ENCODE peak calls at places on chromosomes 1 and 21, in eight cellular contexts. N, Z, P, J, G, I, L and U are unnamed samples. For H3K4me1 and H3K79me2, the result is how much of the 10 kb centered on the place peaks cover.

GRCh38 chr1:224497714-224498573 is 63.3 kb upstream of the WDR26 start:
- DNase-seq in N (peak), Z (peak), P (no peak), J (peak), G (peak), I (peak), L (peak), U (peak)

GRCh38 chr1:89821322-89822108 is 683 bp downstream of the LRRC8D start:
- DNase-seq in N (peak), Z (peak), P (peak), J (peak), G (peak), I (peak), L (peak), U (peak)

GRCh38 chr1:222457513-222457912 is 90.4 kb downstream of the HHIPL2 start:
- DNase-seq in N (no peak), Z (no peak), P (no peak), J (no peak), G (no peak), I (no peak), L (no peak), U (no peak)

GRCh38 chr1:170765712-170766330 is 101.9 kb downstream of the PRRX1 start:
- DNase-seq in N (peak), Z (peak), P (peak), J (peak), G (peak), I (no peak), L (peak), U (peak)

GRCh38 chr1:216914974-216915373 is 191.7 kb upstream of the ESRRG start:
- DNase-seq in N (no peak), Z (no peak), P (no peak), J (no peak), G (no peak), I (no peak), L (no peak), U (no peak)

GRCh38 chr1:40252601-40253000 is 4.9 kb downstream of the TMCO2 start:
- DNase-seq in N (no peak), Z (no peak), P (no peak), J (no peak), G (no peak), I (no peak), L (peak), U (peak)

GRCh38 chr21:27268290-27268689 is 301.4 kb upstream of the ADAMTS5 start:
- DNase-seq in N (no peak), Z (no peak), P (no peak), J (no peak), G (no peak), I (no peak), L (peak), U (no peak)

GRCh38 chr1:201147396-201148015 is 6.8 kb downstream of the TMEM9 start:
- DNase-seq in N (no peak), Z (no peak), P (no peak), J (no peak), G (no peak), I (no peak), L (no peak), U (no peak)

GRCh38 chr1:62391369-62391971 is 45.4 kb upstream of the USP1 start:
- DNase-seq in N (peak), Z (peak), P (peak), J (peak), G (peak), I (peak), L (no peak), U (no peak)

GRCh38 chr1:12124693-12125421 is 41.9 kb upstream of the TNFRSF1B start:
- DNase-seq in N (peak), Z (peak), P (peak), J (peak), G (peak), I (peak), L (peak), U (peak)

GRCh38 chr1:50333595-50333974 is 89.7 kb downstream of the DMRTA2 start:
- DNase-seq in N (peak), Z (peak), P (peak), J (peak), G (peak), I (peak), L (peak), U (peak)

GRCh38 chr1:227281371-227281770 is 36.9 kb downstream of the CDC42BPA start:
- DNase-seq in N (no peak), Z (no peak), P (no peak), J (no peak), G (no peak), I (no peak), L (no peak), U (peak)

GRCh38 chr1:100360790-100361232 is 8.5 kb downstream of the CDC14A start:
- DNase-seq in N (no peak), Z (peak), P (no peak), J (no peak), G (no peak), I (no peak), L (peak), U (no peak)

GRCh38 chr1:157045251-157046218 is at the start of gene ARHGEF11:
- DNase-seq in N (peak), Z (peak), P (no peak), J (peak), G (peak), I (no peak), L (peak), U (peak)
- H3K4me1 ChIP-seq in N (under half), Z (under half), P (under half), J (under half), G (under half), I (under half), L (under half), U (under half)

DNA sequence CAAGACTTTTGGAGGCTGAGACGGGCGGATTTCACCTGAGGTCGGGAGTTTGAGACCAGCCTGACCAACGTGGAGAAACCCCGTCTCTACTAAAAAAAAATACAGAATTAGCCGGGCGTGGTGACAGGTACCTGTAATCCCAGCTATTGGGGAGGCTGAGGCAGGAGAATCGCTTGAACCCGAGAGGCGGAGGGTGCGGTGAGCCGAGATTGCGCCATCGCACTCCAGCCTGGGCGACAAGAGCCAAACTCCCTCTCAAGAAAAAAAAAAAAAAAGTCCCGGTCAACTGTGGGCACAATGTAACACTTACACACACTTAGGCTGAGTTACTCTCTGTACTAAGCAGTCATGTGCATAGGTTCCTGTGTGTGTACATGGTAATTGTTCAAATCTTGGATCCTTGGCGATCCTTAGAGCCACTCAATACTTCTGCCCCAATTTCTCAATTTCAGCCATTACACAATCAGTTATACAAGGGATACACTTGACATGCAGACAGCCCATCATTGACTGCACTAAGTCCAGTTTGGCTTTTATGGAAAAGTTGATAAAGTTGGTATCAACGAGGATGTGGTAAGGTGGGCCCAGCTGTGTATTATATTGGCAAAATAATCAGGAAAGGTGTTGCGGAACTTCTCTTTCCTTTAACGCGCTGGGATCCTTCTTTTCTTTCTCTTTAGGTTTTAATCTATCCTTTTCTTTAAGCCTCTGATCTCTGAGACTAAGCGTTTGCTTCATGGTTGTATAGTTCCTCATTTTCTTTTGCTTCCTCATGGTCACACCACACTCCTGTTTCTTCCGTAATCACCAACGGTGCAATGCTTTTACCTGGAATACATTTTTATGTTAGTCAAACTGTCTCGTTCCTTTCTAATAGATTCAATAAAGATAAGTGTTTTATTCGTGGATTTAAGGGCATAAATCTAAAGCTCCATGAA is 11.8 kb downstream of the SDCCAG8 start:
- DNase-seq in N (no peak), Z (peak), P (peak), J (no peak), G (no peak), I (no peak), L (no peak), U (peak)
- H3K4me3 ChIP-seq in N (no peak), Z (no peak), P (peak), J (no peak), G (no peak), I (no peak), L (no peak), U (no peak)

GRCh38 chr1:208171615-208172388 is 72.4 kb downstream of the PLXNA2 start:
- DNase-seq in N (no peak), Z (no peak), P (no peak), J (no peak), G (no peak), I (no peak), L (no peak), U (no peak)
- H3K79me2 ChIP-seq in N (under half), Z (under half), P (under half), J (under half), G (under half), I (under half), L (under half), U (under half)

GRCh38 chr1:2554621-2555387 is 1.4 kb upstream of the TNFRSF14 start:
- DNase-seq in N (peak), Z (peak), P (peak), J (peak), G (no peak), I (peak), L (no peak), U (peak)

GRCh38 chr1:2555634-2556276 is 416 bp upstream of the TNFRSF14 start:
- DNase-seq in N (no peak), Z (no peak), P (no peak), J (no peak), G (peak), I (peak), L (no peak), U (peak)

GRCh38 chr1:2552189-2552588 is 4.0 kb upstream of the TNFRSF14 start:
- DNase-seq in N (no peak), Z (no peak), P (no peak), J (no peak), G (no peak), I (no peak), L (no peak), U (peak)

GRCh38 chr1:2556277-2557145 is at the start of gene TNFRSF14:
- DNase-seq in N (no peak), Z (peak), P (peak), J (peak), G (peak), I (peak), L (peak), U (peak)

GRCh38 chr1:2553871-2554620 is 2.1 kb upstream of the TNFRSF14 start:
- DNase-seq in N (no peak), Z (no peak), P (no peak), J (no peak), G (no peak), I (no peak), L (no peak), U (peak)
- H3K4me1 ChIP-seq in N (under half), Z (under half), P (under half), J (under half), G (under half), I (under half), L (under half), U (under half)

GRCh38 chr1:69441496-69441895 is 126.2 kb upstream of the LRRC7 start:
- DNase-seq in N (no peak), Z (no peak), P (no peak), J (no peak), G (no peak), I (no peak), L (no peak), U (no peak)
- H3K4me3 ChIP-seq in N (no peak), Z (no peak), P (no peak), J (no peak), G (no peak), I (no peak), L (no peak), U (no peak)